ENCODE peak calls at places on chromosome 5, in eight cellular contexts. One of them, this sample, is unnamed.

GRCh38 chr5:40277161-40277906 is 402.4 kb upstream of the PTGER4 start:
- ATAC-seq in K562: no peak
- ATAC-seq in Panc1: no peak
- ATAC-seq in upper lobe of left lung: no peak
- ATAC-seq in HepG2: no peak
- ATAC-seq in HCT116: no peak
- ATAC-seq in GM12878: peak
- ATAC-seq in GM23338: no peak
- ATAC-seq in this sample: no peak

GRCh38 chr5:157312492-157312891 is 46.6 kb downstream of the CYFIP2 start:
- ATAC-seq in K562: peak
- ATAC-seq in Panc1: peak
- ATAC-seq in upper lobe of left lung: peak
- ATAC-seq in HepG2: peak
- ATAC-seq in HCT116: peak
- ATAC-seq in GM12878: peak
- ATAC-seq in GM23338: peak
- ATAC-seq in this sample: peak

GRCh38 chr5:137142371-137143243 is 356.5 kb downstream of the SPOCK1 start:
- ATAC-seq in K562: no peak
- ATAC-seq in Panc1: peak
- ATAC-seq in upper lobe of left lung: no peak
- ATAC-seq in HepG2: no peak
- ATAC-seq in HCT116: peak
- ATAC-seq in GM12878: peak
- ATAC-seq in GM23338: no peak
- ATAC-seq in this sample: peak

GRCh38 chr5:158174918-158175663 is 316.1 kb upstream of the CLINT1 start:
- ATAC-seq in K562: peak
- ATAC-seq in Panc1: peak
- ATAC-seq in upper lobe of left lung: no peak
- ATAC-seq in HepG2: peak
- ATAC-seq in HCT116: peak
- ATAC-seq in GM12878: peak
- ATAC-seq in GM23338: peak
- ATAC-seq in this sample: peak

GRCh38 chr5:124025306-124025705 is 513.3 kb downstream of the CSNK1G3 start:
- ATAC-seq in K562: no peak
- ATAC-seq in Panc1: no peak
- ATAC-seq in upper lobe of left lung: no peak
- ATAC-seq in HepG2: no peak
- ATAC-seq in HCT116: no peak
- ATAC-seq in GM12878: no peak
- ATAC-seq in GM23338: peak
- ATAC-seq in this sample: no peak

GRCh38 chr5:83377131-83377865 is 94.2 kb upstream of the VCAN start:
- ATAC-seq in K562: no peak
- ATAC-seq in Panc1: no peak
- ATAC-seq in upper lobe of left lung: no peak
- ATAC-seq in HepG2: no peak
- ATAC-seq in HCT116: no peak
- ATAC-seq in GM12878: no peak
- ATAC-seq in GM23338: no peak
- ATAC-seq in this sample: peak

GRCh38 chr5:33556330-33557328 is 115.9 kb downstream of the TARS1 start:
- ATAC-seq in K562: peak
- ATAC-seq in Panc1: no peak
- ATAC-seq in upper lobe of left lung: no peak
- ATAC-seq in HepG2: peak
- ATAC-seq in HCT116: no peak
- ATAC-seq in GM12878: no peak
- ATAC-seq in GM23338: no peak
- ATAC-seq in this sample: no peak

GRCh38 chr5:180332861-180333260 is 20.3 kb downstream of the GFPT2 start:
- ATAC-seq in K562: no peak
- ATAC-seq in Panc1: no peak
- ATAC-seq in upper lobe of left lung: no peak
- ATAC-seq in HepG2: no peak
- ATAC-seq in HCT116: no peak
- ATAC-seq in GM12878: no peak
- ATAC-seq in GM23338: no peak
- ATAC-seq in this sample: no peak

GRCh38 chr5:157502143-157502647 is 42.2 kb downstream of the NIPAL4 start:
- ATAC-seq in K562: no peak
- ATAC-seq in Panc1: no peak
- ATAC-seq in upper lobe of left lung: no peak
- ATAC-seq in HepG2: no peak
- ATAC-seq in HCT116: no peak
- ATAC-seq in GM12878: peak
- ATAC-seq in GM23338: no peak
- ATAC-seq in this sample: peak

GRCh38 chr5:1156033-1156753 is 44.3 kb upstream of the SLC12A7 start:
- ATAC-seq in K562: no peak
- ATAC-seq in Panc1: no peak
- ATAC-seq in upper lobe of left lung: no peak
- ATAC-seq in HepG2: peak
- ATAC-seq in HCT116: no peak
- ATAC-seq in GM12878: no peak
- ATAC-seq in GM23338: peak
- ATAC-seq in this sample: no peak

GRCh38 chr5:37717613-37718431 is 122.0 kb downstream of the GDNF start:
- ATAC-seq in K562: peak
- ATAC-seq in Panc1: peak
- ATAC-seq in upper lobe of left lung: peak
- ATAC-seq in HepG2: peak
- ATAC-seq in HCT116: peak
- ATAC-seq in GM12878: no peak
- ATAC-seq in GM23338: peak
- ATAC-seq in this sample: no peak

GRCh38 chr5:164148292-164148691 is 642.9 kb downstream of the MAT2B start:
- ATAC-seq in K562: no peak
- ATAC-seq in Panc1: no peak
- ATAC-seq in upper lobe of left lung: no peak
- ATAC-seq in HepG2: no peak
- ATAC-seq in HCT116: no peak
- ATAC-seq in GM12878: no peak
- ATAC-seq in GM23338: peak
- ATAC-seq in this sample: no peak

GRCh38 chr5:133869675-133869978 is 98.8 kb downstream of the C5orf15 start:
- ATAC-seq in K562: peak
- ATAC-seq in Panc1: peak
- ATAC-seq in upper lobe of left lung: peak
- ATAC-seq in HepG2: peak
- ATAC-seq in HCT116: peak
- ATAC-seq in GM12878: no peak
- ATAC-seq in GM23338: no peak
- ATAC-seq in this sample: no peak

GRCh38 chr5:172789687-172790495 is 18.9 kb upstream of the DUSP1 start:
- ATAC-seq in K562: peak
- ATAC-seq in Panc1: peak
- ATAC-seq in upper lobe of left lung: peak
- ATAC-seq in HepG2: peak
- ATAC-seq in HCT116: peak
- ATAC-seq in GM12878: no peak
- ATAC-seq in GM23338: no peak
- ATAC-seq in this sample: peak

GRCh38 chr5:11311731-11312130 is 550.7 kb upstream of the DAP start:
- ATAC-seq in K562: no peak
- ATAC-seq in Panc1: no peak
- ATAC-seq in upper lobe of left lung: peak
- ATAC-seq in HepG2: no peak
- ATAC-seq in HCT116: no peak
- ATAC-seq in GM12878: no peak
- ATAC-seq in GM23338: no peak
- ATAC-seq in this sample: no peak

GRCh38 chr5:107630184-107630583 is 40.6 kb downstream of the EFNA5 start:
- ATAC-seq in K562: no peak
- ATAC-seq in Panc1: no peak
- ATAC-seq in upper lobe of left lung: no peak
- ATAC-seq in HepG2: no peak
- ATAC-seq in HCT116: no peak
- ATAC-seq in GM12878: peak
- ATAC-seq in GM23338: no peak
- ATAC-seq in this sample: no peak

GRCh38 chr5:135135530-135136201 is 101.6 kb upstream of the PITX1 start:
- ATAC-seq in K562: peak
- ATAC-seq in Panc1: no peak
- ATAC-seq in upper lobe of left lung: no peak
- ATAC-seq in HepG2: no peak
- ATAC-seq in HCT116: no peak
- ATAC-seq in GM12878: no peak
- ATAC-seq in GM23338: no peak
- ATAC-seq in this sample: peak

DNA sequence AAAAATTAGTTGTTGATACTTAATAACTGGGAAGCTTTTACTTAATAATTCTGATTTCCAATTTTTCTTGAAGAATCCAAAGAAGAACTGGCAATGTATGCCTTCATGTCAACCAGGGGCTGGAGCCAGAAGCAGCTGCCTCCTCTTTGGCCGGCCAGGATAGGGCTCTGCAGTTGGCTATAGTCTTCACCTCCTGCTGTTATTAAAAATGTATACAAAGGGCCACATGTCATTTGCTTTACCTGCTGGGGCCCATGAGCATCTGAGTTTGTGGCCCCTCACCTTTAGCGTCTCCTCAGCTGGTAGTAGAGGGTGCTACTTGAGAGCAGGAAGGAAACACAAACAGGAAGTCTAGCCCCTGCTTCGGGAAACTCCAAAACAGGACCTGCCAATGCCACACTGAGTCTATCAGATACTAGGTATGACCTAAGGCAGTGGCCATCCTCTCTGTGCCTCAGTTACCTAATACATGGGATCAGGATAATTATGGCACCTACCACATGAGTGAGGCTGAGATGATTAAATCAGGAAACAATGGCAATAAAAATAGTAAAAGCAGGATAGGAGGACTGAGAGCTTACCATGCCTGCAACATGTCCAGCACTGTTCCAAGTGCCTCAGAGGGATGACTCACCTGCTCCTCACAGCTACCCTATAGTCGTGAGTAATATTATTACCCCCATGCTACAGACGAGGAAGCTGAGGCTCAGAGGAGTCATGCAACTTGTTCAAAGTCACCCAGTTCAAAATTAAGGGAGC is 21.3 kb downstream of the CCDC69 start:
- ATAC-seq in K562: peak
- ATAC-seq in Panc1: peak
- ATAC-seq in upper lobe of left lung: no peak
- ATAC-seq in HepG2: no peak
- ATAC-seq in HCT116: peak
- ATAC-seq in GM12878: peak
- ATAC-seq in GM23338: no peak
- ATAC-seq in this sample: no peak
- TF ChIP-seq POLR2AphosphoS5 in K562: no peak
- TF ChIP-seq POLR2AphosphoS5 in Panc1: no peak
- TF ChIP-seq POLR2AphosphoS5 in upper lobe of left lung: no peak
- TF ChIP-seq POLR2AphosphoS5 in HepG2: no peak
- TF ChIP-seq POLR2AphosphoS5 in HCT116: peak
- TF ChIP-seq POLR2AphosphoS5 in GM12878: no peak
- TF ChIP-seq POLR2AphosphoS5 in GM23338: no peak
- TF ChIP-seq POLR2AphosphoS5 in this sample: no peak

GRCh38 chr5:80250801-80251200 is 5.0 kb downstream of the SERINC5 start:
- ATAC-seq in K562: no peak
- ATAC-seq in Panc1: no peak
- ATAC-seq in upper lobe of left lung: no peak
- ATAC-seq in HepG2: no peak
- ATAC-seq in HCT116: no peak
- ATAC-seq in GM12878: no peak
- ATAC-seq in GM23338: no peak
- ATAC-seq in this sample: no peak
- TF ChIP-seq POLR2AphosphoS5 in K562: no peak
- TF ChIP-seq POLR2AphosphoS5 in Panc1: no peak
- TF ChIP-seq POLR2AphosphoS5 in upper lobe of left lung: no peak
- TF ChIP-seq POLR2AphosphoS5 in HepG2: no peak
- TF ChIP-seq POLR2AphosphoS5 in HCT116: no peak
- TF ChIP-seq POLR2AphosphoS5 in GM12878: no peak
- TF ChIP-seq POLR2AphosphoS5 in GM23338: no peak
- TF ChIP-seq POLR2AphosphoS5 in this sample: no peak

GRCh38 chr5:152688561-152689274 is 283.6 kb upstream of the NMUR2 start:
- ATAC-seq in K562: no peak
- ATAC-seq in Panc1: peak
- ATAC-seq in upper lobe of left lung: peak
- ATAC-seq in HepG2: no peak
- ATAC-seq in HCT116: no peak
- ATAC-seq in GM12878: peak
- ATAC-seq in GM23338: no peak
- ATAC-seq in this sample: peak
- TF ChIP-seq POLR2AphosphoS5 in K562: no peak
- TF ChIP-seq POLR2AphosphoS5 in Panc1: no peak
- TF ChIP-seq POLR2AphosphoS5 in upper lobe of left lung: no peak
- TF ChIP-seq POLR2AphosphoS5 in HepG2: no peak
- TF ChIP-seq POLR2AphosphoS5 in HCT116: no peak
- TF ChIP-seq POLR2AphosphoS5 in GM12878: no peak
- TF ChIP-seq POLR2AphosphoS5 in GM23338: no peak
- TF ChIP-seq POLR2AphosphoS5 in this sample: no peak

DNA sequence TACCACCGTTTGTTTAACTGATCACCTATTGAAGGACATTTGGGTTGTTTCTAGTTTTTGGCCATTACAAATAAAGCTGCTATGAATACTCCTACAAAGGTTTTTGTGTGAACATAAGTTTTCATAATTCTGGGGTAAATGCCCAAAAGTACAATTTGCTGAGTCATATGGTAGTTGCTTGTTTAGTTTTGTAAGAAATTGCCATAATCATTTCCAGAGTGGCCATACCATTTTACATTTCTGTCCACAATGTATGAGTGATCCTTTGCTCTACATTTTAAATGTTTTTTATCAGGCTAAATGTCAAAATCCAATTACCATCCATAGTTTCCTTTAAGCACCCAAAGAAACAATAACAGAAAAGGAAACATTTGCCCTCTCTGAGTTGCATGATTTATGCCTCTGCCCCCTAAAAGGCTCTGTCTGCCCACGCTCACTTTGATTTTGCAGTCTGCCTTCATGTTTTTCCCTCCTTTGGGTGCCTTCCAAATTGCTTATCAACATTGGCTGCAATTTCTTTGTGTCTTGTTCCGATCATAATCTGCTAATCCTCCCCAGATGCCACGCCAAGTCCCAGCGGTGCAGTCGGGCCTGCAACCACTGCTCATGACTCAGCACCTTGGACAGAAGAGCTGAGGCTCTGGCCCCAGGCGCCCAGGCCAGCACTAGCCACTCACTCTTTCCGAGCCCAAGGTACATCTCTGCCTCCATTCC is 339.2 kb downstream of the PIK3R1 start:
- ATAC-seq in K562: peak
- ATAC-seq in Panc1: peak
- ATAC-seq in upper lobe of left lung: no peak
- ATAC-seq in HepG2: no peak
- ATAC-seq in HCT116: peak
- ATAC-seq in GM12878: no peak
- ATAC-seq in GM23338: peak
- ATAC-seq in this sample: peak
- TF ChIP-seq POLR2AphosphoS5 in K562: no peak
- TF ChIP-seq POLR2AphosphoS5 in Panc1: no peak
- TF ChIP-seq POLR2AphosphoS5 in upper lobe of left lung: no peak
- TF ChIP-seq POLR2AphosphoS5 in HepG2: no peak
- TF ChIP-seq POLR2AphosphoS5 in HCT116: no peak
- TF ChIP-seq POLR2AphosphoS5 in GM12878: no peak
- TF ChIP-seq POLR2AphosphoS5 in GM23338: no peak
- TF ChIP-seq POLR2AphosphoS5 in this sample: peak